ENCODE peak calls at places on chromosomes 6 and 20, in six cellular contexts. A, T, B, Q, I and M are unnamed samples. For H3K36me3, the result is how much of the 10 kb centered on the place peaks cover.

GRCh38 chr6:12592634-12593033 is 123.9 kb upstream of the PHACTR1 start:
- DNase-seq in A (no peak), T (no peak), B (peak), Q (no peak), I (no peak), M (no peak)

GRCh38 chr20:18986146-18986830 is 172.7 kb downstream of the SCP2D1 start:
- DNase-seq in A (no peak), T (peak), B (no peak), Q (no peak), I (no peak), M (no peak)

GRCh38 chr6:1313755-1314503 is 2.0 kb downstream of the FOXQ1 start:
- DNase-seq in A (peak), T (no peak), B (no peak), Q (no peak), I (no peak), M (peak)

GRCh38 chr6:110066091-110066490 is 88.0 kb downstream of the GPR6 start:
- DNase-seq in A (no peak), T (no peak), B (no peak), Q (no peak), I (no peak), M (no peak)

GRCh38 chr6:44635486-44635885 is 248.0 kb downstream of the CDC5L start:
- DNase-seq in A (no peak), T (no peak), B (no peak), Q (no peak), I (no peak), M (no peak)

GRCh38 chr20:25571240-25571639 is 14.1 kb downstream of the NINL start:
- DNase-seq in A (no peak), T (no peak), B (no peak), Q (no peak), I (no peak), M (peak)

GRCh38 chr20:44543345-44543744 is 21.5 kb upstream of the SERINC3 start:
- DNase-seq in A (no peak), T (no peak), B (no peak), Q (no peak), I (no peak), M (no peak)

GRCh38 chr6:147834377-147834776 is 325.9 kb downstream of the SAMD5 start:
- DNase-seq in A (no peak), T (no peak), B (no peak), Q (no peak), I (no peak), M (no peak)

GRCh38 chr6:5053038-5053437 is 32.1 kb upstream of the PPP1R3G start:
- DNase-seq in A (no peak), T (no peak), B (peak), Q (no peak), I (no peak), M (no peak)

GRCh38 chr6:97275809-97276208 is 7.2 kb downstream of the MMS22L start:
- DNase-seq in A (no peak), T (peak), B (no peak), Q (no peak), I (no peak), M (no peak)

GRCh38 chr6:47701374-47701773 is 3.0 kb downstream of the ADGRF4 start:
- DNase-seq in A (no peak), T (no peak), B (no peak), Q (no peak), I (no peak), M (no peak)

GRCh38 chr6:24439858-24440539 is 37.3 kb downstream of the MRS2 start:
- DNase-seq in A (no peak), T (no peak), B (no peak), Q (no peak), I (no peak), M (no peak)

GRCh38 chr6:83221886-83222479 is 28.8 kb downstream of the RWDD2A start:
- DNase-seq in A (no peak), T (no peak), B (peak), Q (no peak), I (no peak), M (no peak)

GRCh38 chr6:110329729-110330436 is 28.3 kb downstream of the METTL24 start:
- DNase-seq in A (no peak), T (no peak), B (peak), Q (no peak), I (no peak), M (no peak)

GRCh38 chr20:17304785-17305184 is 77.9 kb downstream of the PCSK2 start:
- DNase-seq in A (no peak), T (no peak), B (no peak), Q (no peak), I (no peak), M (no peak)

GRCh38 chr20:51042064-51042463 is 19.2 kb upstream of the KCNG1 start:
- DNase-seq in A (no peak), T (no peak), B (no peak), Q (no peak), I (no peak), M (no peak)

GRCh38 chr6:148192310-148192709 is 150.3 kb upstream of the SASH1 start:
- DNase-seq in A (no peak), T (no peak), B (peak), Q (no peak), I (no peak), M (no peak)

GRCh38 chr20:57467742-57468141 is 57.2 kb downstream of the CTCFL start:
- DNase-seq in A (no peak), T (no peak), B (no peak), Q (no peak), I (no peak), M (no peak)

GRCh38 chr6:99940582-99940981 is 53.4 kb downstream of the MCHR2 start:
- DNase-seq in A (no peak), T (no peak), B (no peak), Q (no peak), I (no peak), M (no peak)

GRCh38 chr20:56664791-56665190 is 35.7 kb downstream of the TFAP2C start:
- DNase-seq in A (no peak), T (no peak), B (no peak), Q (no peak), I (no peak), M (no peak)

GRCh38 chr20:48651271-48651670 is 176.5 kb downstream of the PREX1 start:
- DNase-seq in A (no peak), T (no peak), B (no peak), Q (no peak), I (no peak), M (no peak)

GRCh38 chr6:121670511-121670910 is 235.1 kb downstream of the GJA1 start:
- DNase-seq in A (no peak), T (no peak), B (peak), Q (no peak), I (no peak), M (no peak)

GRCh38 chr6:116529466-116529969 is 16.0 kb downstream of the TRAPPC3L start:
- DNase-seq in A (no peak), T (no peak), B (peak), Q (no peak), I (no peak), M (no peak)

GRCh38 chr20:1460275-1460674 is 6.4 kb downstream of the NSFL1C start:
- DNase-seq in A (no peak), T (no peak), B (no peak), Q (no peak), I (no peak), M (no peak)
- H3K36me3 ChIP-seq in A (under half), T (under half), B (under half), Q (under half), I (half or more), M (half or more)

DNA sequence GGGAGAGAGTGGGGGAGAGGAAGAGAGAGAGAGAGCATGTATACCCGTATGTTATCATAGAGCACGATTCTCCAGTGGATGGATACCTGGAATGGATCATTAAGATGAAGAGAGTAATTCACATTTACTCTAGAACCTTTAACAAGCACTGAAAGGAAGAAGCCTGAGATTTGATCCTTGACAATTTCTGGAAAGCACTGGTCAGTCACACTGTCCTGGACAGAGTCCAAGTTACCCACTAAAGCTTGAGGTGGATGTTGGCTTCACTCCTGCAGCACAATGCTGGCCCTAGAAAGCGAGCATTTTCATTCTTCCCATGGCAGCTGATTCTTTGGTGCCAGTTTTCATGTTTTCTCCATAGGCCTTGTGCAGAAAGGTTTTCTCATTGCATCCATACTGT is 25.6 kb downstream of the NFYA start:
- DNase-seq in A (no peak), T (no peak), B (peak), Q (no peak), I (no peak), M (no peak)
- H3K36me3 ChIP-seq in A (under half), T (under half), B (under half), Q (under half), I (half or more), M (half or more)

GRCh38 chr20:62288535-62289105 is 14.2 kb upstream of the ADRM1 start:
- DNase-seq in A (no peak), T (no peak), B (no peak), Q (no peak), I (no peak), M (no peak)
- H3K36me3 ChIP-seq in A (under half), T (under half), B (under half), Q (under half), I (half or more), M (half or more)

DNA sequence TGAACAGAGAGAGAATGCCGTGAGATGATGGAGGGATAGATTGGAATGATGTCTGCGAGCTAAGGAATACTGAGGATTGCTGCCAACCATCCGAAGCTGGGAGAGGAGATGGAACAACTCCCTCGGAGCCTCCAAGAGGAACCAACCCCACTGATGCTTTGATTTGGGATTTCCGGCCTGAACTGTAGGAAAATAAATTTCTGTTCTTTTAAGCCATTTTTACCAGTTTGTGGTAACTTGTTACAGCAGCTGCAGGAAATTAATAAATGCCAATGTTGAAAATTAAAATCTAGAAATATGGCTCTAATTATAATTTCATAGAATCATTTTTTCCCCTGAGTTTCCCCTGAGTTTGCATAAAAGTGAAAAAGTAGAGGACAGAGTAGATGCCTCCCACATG is 14.1 kb downstream of the LRRN4 start:
- DNase-seq in A (no peak), T (no peak), B (no peak), Q (no peak), I (no peak), M (no peak)
- H3K36me3 ChIP-seq in A (under half), T (under half), B (under half), Q (under half), I (under half), M (half or more)

GRCh38 chr20:34920055-34920454 is 35.6 kb downstream of the GSS start:
- DNase-seq in A (no peak), T (no peak), B (no peak), Q (no peak), I (no peak), M (no peak)

GRCh38 chr20:34921436-34921835 is 34.2 kb downstream of the GSS start:
- DNase-seq in A (no peak), T (no peak), B (no peak), Q (no peak), I (no peak), M (no peak)

GRCh38 chr20:34925341-34925740 is 30.3 kb downstream of the GSS start:
- DNase-seq in A (no peak), T (no peak), B (no peak), Q (no peak), I (no peak), M (no peak)

GRCh38 chr20:34923414-34923813 is 32.2 kb downstream of the GSS start:
- DNase-seq in A (no peak), T (no peak), B (no peak), Q (no peak), I (no peak), M (no peak)

DNA sequence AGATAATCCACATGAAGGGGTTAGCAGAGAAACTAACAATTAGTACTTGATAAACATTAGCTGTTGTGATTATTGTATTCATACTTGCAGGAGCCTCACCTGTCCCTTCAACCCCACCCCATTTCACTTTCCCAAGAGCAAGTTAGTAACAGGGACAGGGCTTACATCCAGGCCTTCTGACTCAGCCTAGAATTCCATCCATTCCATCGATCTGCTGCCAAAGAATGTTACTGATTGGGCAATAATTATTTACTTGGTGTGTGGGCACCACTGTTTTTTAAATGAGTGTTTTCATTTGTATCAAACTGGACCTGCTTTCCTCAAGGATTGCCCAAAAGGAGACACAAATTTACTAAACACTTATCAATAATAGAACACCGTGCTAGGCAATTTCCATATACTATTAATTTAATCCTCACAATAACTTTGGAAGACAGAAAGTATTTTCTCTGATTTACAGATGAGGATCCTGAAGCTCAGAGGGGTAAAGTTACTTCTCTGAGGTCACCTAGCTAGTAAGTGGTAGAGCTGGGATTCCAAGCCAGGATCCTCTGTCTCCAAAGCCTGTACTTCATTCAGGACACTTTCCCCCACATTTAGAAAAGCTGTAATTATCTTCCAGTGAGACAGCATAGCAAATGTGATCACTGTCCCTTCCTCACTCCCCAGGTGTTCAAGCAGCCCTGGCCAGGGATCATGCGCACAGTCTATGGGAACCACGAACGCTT is 32.8 kb downstream of the GSS start:
- DNase-seq in A (peak), T (peak), B (peak), Q (no peak), I (no peak), M (peak)
- H3K36me3 ChIP-seq in A (under half), T (under half), B (under half), Q (under half), I (under half), M (under half)